ENCODE peak calls at places on chromosomes 4 and X, in ten cellular contexts. V is activated CD4-positive, alpha-beta T cell treated with anti-CD3 and anti-CD28 coated beads, Interleukin-2, amount 50 U/mL, for 24 hours; A is astrocyte of the cerebellum; O is ureter; H is stimulated activated CD4-positive, alpha-beta T cell treated with anti-CD3 and anti-CD28 coated beads, Interleukin-12 subunit alpha, Interleukin-12 subunit beta, amount 100 ng/mL, for 24 hours; E is activated CD8-positive, alpha-beta T cell treated with anti-CD3 and anti-CD28 coated beads, Interleukin-2, amount 10 ng/mL, durations not matched to agents 7 days and 5 days; W is renal cortical epithelial cell; Y is T47D; D is caudate nucleus; Q is cardiac muscle cell. C is an unnamed sample.
A peak's percentile ranks its signal among the peaks of the same experiment; 100 is the strongest.

GRCh38 chrX:69066966-69067525 is 98.2 kb downstream of the PJA1 start:
- DNase-seq in V (no peak), A (no peak), O (peak; percentile 32), H (no peak), E (no peak), W (peak; percentile 6), Y (no peak), D (no peak), Q (peak; percentile 19), C (peak; percentile 5)

GRCh38 chrX:71515039-71515398 is 17.9 kb upstream of the OGT start:
- DNase-seq in V (no peak), A (no peak), O (no peak), H (no peak), E (no peak), W (no peak), Y (no peak), D (no peak), Q (peak; percentile 54), C (no peak)

GRCh38 chr4:135365065-135365464 is 1163.5 kb upstream of the PABPC4L start:
- DNase-seq in V (no peak), A (no peak), O (no peak), H (no peak), E (no peak), W (no peak), Y (no peak), D (no peak), Q (peak; percentile 16), C (no peak)

GRCh38 chrX:86047174-86047991 is at the start of gene CHM:
- DNase-seq in V (peak; percentile 32), A (peak; percentile 75), O (peak; percentile 73), H (peak; percentile 26), E (peak; percentile 74), W (peak; percentile 88), Y (peak; percentile 20), D (no peak), Q (peak; percentile 87), C (peak; percentile 66)

GRCh38 chrX:137549846-137550534 is 15.9 kb upstream of the ZIC3 start:
- DNase-seq in V (no peak), A (no peak), O (no peak), H (no peak), E (no peak), W (no peak), Y (no peak), D (no peak), Q (no peak), C (no peak)

GRCh38 chr4:124526321-124526720 is 186.2 kb downstream of the ANKRD50 start:
- DNase-seq in V (no peak), A (no peak), O (no peak), H (no peak), E (no peak), W (no peak), Y (no peak), D (no peak), Q (no peak), C (no peak)

GRCh38 chr4:183905081-183905592 is at the start of gene STOX2:
- DNase-seq in V (no peak), A (no peak), O (peak; percentile 75), H (peak; percentile 16), E (peak; percentile 28), W (peak; percentile 66), Y (no peak), D (peak; percentile 55), Q (peak; percentile 64), C (peak; percentile 95)

GRCh38 chrX:39857780-39858179 is 240.0 kb downstream of the BCOR start:
- DNase-seq in V (no peak), A (no peak), O (no peak), H (no peak), E (peak; percentile 41), W (peak; percentile 13), Y (peak; percentile 28), D (no peak), Q (no peak), C (no peak)

GRCh38 chrX:10859353-10859752 is 239.0 kb upstream of the MID1 start:
- DNase-seq in V (no peak), A (no peak), O (no peak), H (no peak), E (no peak), W (no peak), Y (no peak), D (no peak), Q (no peak), C (no peak)

GRCh38 chr4:32425243-32425642 is 1705.1 kb downstream of the PCDH7 start:
- DNase-seq in V (no peak), A (no peak), O (no peak), H (no peak), E (no peak), W (no peak), Y (no peak), D (no peak), Q (no peak), C (no peak)

GRCh38 chr4:1578301-1578781 is 105.8 kb downstream of the FAM53A start:
- DNase-seq in V (no peak), A (no peak), O (no peak), H (no peak), E (no peak), W (no peak), Y (no peak), D (no peak), Q (no peak), C (no peak)

GRCh38 chr4:29805245-29805644 is 914.9 kb upstream of the PCDH7 start:
- DNase-seq in V (no peak), A (no peak), O (no peak), H (no peak), E (no peak), W (no peak), Y (no peak), D (no peak), Q (no peak), C (no peak)

GRCh38 chrX:151871244-151871643 is 41.4 kb upstream of the MAGEA4 start:
- DNase-seq in V (no peak), A (peak; percentile 67), O (no peak), H (no peak), E (no peak), W (peak; percentile 47), Y (no peak), D (no peak), Q (peak; percentile 89), C (no peak)

GRCh38 chr4:121370729-121371325 is 10.0 kb downstream of the QRFPR start:
- DNase-seq in V (no peak), A (peak; percentile 43), O (no peak), H (peak; percentile 41), E (peak; percentile 51), W (peak; percentile 35), Y (no peak), D (no peak), Q (peak; percentile 58), C (no peak)

GRCh38 chr4:184097240-184097619 is 120.4 kb downstream of the ENPP6 start:
- DNase-seq in V (no peak), A (no peak), O (peak; percentile 81), H (peak; percentile 32), E (peak; percentile 54), W (no peak), Y (no peak), D (no peak), Q (peak; percentile 11), C (peak; percentile 57)

GRCh38 chrX:101397779-101398178 is 7.0 kb downstream of the RPL36A start:
- DNase-seq in V (no peak), A (no peak), O (no peak), H (no peak), E (no peak), W (peak; percentile 75), Y (no peak), D (no peak), Q (peak; percentile 30), C (no peak)

GRCh38 chrX:50838820-50839600 is 25.0 kb upstream of the SHROOM4 start:
- DNase-seq in V (no peak), A (peak; percentile 70), O (no peak), H (no peak), E (no peak), W (peak; percentile 87), Y (no peak), D (no peak), Q (peak; percentile 52), C (no peak)

GRCh38 chr4:6917445-6918241 is 8.0 kb downstream of the TBC1D14 start:
- DNase-seq in V (no peak), A (peak; percentile 40), O (peak; percentile 87), H (no peak), E (peak; percentile 66), W (peak; percentile 87), Y (no peak), D (no peak), Q (peak; percentile 34), C (peak; percentile 82)

GRCh38 chr4:54668031-54668611 is 10.4 kb downstream of the KIT start:
- DNase-seq in V (no peak), A (no peak), O (no peak), H (no peak), E (no peak), W (no peak), Y (no peak), D (no peak), Q (no peak), C (no peak)

GRCh38 chr4:68368566-68369473 is 18.9 kb upstream of the YTHDC1 start:
- DNase-seq in V (no peak), A (no peak), O (no peak), H (no peak), E (no peak), W (peak; percentile 94), Y (no peak), D (no peak), Q (peak; percentile 66), C (no peak)

GRCh38 chr4:138090918-138091659 is 151.1 kb downstream of the SLC7A11 start:
- DNase-seq in V (no peak), A (no peak), O (no peak), H (no peak), E (no peak), W (no peak), Y (no peak), D (no peak), Q (no peak), C (no peak)

GRCh38 chrX:154531626-154532025 is 15.0 kb downstream of the G6PD start:
- DNase-seq in V (no peak), A (no peak), O (no peak), H (no peak), E (no peak), W (peak; percentile 65), Y (no peak), D (no peak), Q (no peak), C (no peak)

GRCh38 chrX:150683536-150684146 is 9.6 kb upstream of the MTMR1 start:
- DNase-seq in V (no peak), A (no peak), O (no peak), H (no peak), E (peak; percentile 45), W (peak; percentile 20), Y (no peak), D (no peak), Q (peak; percentile 58), C (no peak)

GRCh38 chr4:153223935-153224334 is 19.7 kb downstream of the TRIM2 start:
- DNase-seq in V (no peak), A (no peak), O (no peak), H (no peak), E (no peak), W (peak; percentile 90), Y (no peak), D (no peak), Q (no peak), C (no peak)

GRCh38 chr4:173208420-173208819 is 39.8 kb downstream of the GALNT7 start:
- DNase-seq in V (no peak), A (no peak), O (no peak), H (no peak), E (no peak), W (no peak), Y (no peak), D (no peak), Q (no peak), C (no peak)

GRCh38 chr4:176805155-176805554 is 12.4 kb upstream of the VEGFC start:
- DNase-seq in V (no peak), A (no peak), O (no peak), H (no peak), E (no peak), W (peak; percentile 39), Y (no peak), D (no peak), Q (peak; percentile 91), C (no peak)

GRCh38 chr4:113145519-113146291 is 96.3 kb downstream of the ANK2 start:
- DNase-seq in V (no peak), A (no peak), O (no peak), H (no peak), E (no peak), W (peak; percentile 75), Y (no peak), D (no peak), Q (no peak), C (no peak)

GRCh38 chr4:60201052-60201673 is 999.0 kb upstream of the ADGRL3 start:
- DNase-seq in V (no peak), A (peak; percentile 55), O (peak; percentile 48), H (peak; percentile 19), E (peak; percentile 36), W (peak; percentile 38), Y (peak; percentile 1), D (no peak), Q (peak; percentile 66), C (no peak)